ENCODE peak calls at places on chromosomes 13 and 19, in five cellular contexts. L is A549, F is GM12878, Q is SK-N-SH, W is HepG2. T is an unnamed sample.

GRCh38 chr19:6044056-6044805 is 66.1 kb downstream of the RFX2 start:
- DNase-seq in F (no peak), W (no peak), Q (no peak), L (no peak), T (no peak)

GRCh38 chr13:79810671-79811070 is 329.7 kb downstream of the NDFIP2 start:
- DNase-seq in Q (no peak), L (peak), W (no peak), F (no peak), T (peak)

GRCh38 chr19:44653977-44654784 is 10.5 kb downstream of the PVR start:
- DNase-seq in L (peak), F (peak), W (peak), Q (no peak), T (peak)

GRCh38 chr19:1871630-1872029 is 8.3 kb upstream of the KLF16 start:
- DNase-seq in L (no peak), F (no peak), Q (no peak), W (no peak), T (no peak)

GRCh38 chr13:99626461-99627082 is 125.3 kb downstream of the TM9SF2 start:
- DNase-seq in W (no peak), L (no peak), Q (no peak), F (no peak), T (peak)

GRCh38 chr13:73173160-73173905 is 114.5 kb downstream of the KLF5 start:
- DNase-seq in W (no peak), L (no peak), F (no peak), Q (no peak), T (no peak)

GRCh38 chr19:28710278-28710677 is 502.7 kb downstream of the UQCRFS1 start:
- DNase-seq in F (peak), W (peak), L (peak), Q (peak), T (peak)

GRCh38 chr13:33751151-33751550 is 66.8 kb upstream of the RFC3 start:
- DNase-seq in L (no peak), Q (no peak), W (no peak), F (no peak), T (peak)

GRCh38 chr19:38229585-38230073 is 5.6 kb upstream of the DPF1 start:
- DNase-seq in L (peak), Q (peak), W (peak), F (no peak), T (peak)

GRCh38 chr13:51148952-51149573 is 38.0 kb upstream of the C13orf42 start:
- DNase-seq in W (no peak), F (no peak), L (no peak), Q (peak), T (peak)

GRCh38 chr19:12065100-12065538 is 588 bp downstream of the ZNF844 start:
- DNase-seq in F (no peak), Q (no peak), L (no peak), W (no peak), T (peak)

GRCh38 chr19:3868770-3869456 is at the start of gene ZFR2:
- DNase-seq in W (no peak), Q (peak), F (no peak), L (no peak), T (no peak)

GRCh38 chr19:15788594-15789270 is 1.3 kb downstream of the OR10H5 start:
- DNase-seq in F (no peak), W (peak), Q (no peak), L (no peak), T (no peak)

GRCh38 chr13:113153810-113154748 is 4.4 kb upstream of the PROZ start:
- DNase-seq in W (peak), F (peak), Q (peak), L (peak), T (peak)

GRCh38 chr19:36060430-36060829 is 5.7 kb downstream of the WDR62 start:
- DNase-seq in F (no peak), Q (peak), L (peak), W (no peak), T (peak)

GRCh38 chr13:112959701-112960542 is 9.1 kb upstream of the MCF2L start:
- DNase-seq in F (no peak), Q (no peak), W (no peak), L (no peak), T (no peak)

GRCh38 chr19:46760363-46760762 is 14.1 kb upstream of the STRN4 start:
- DNase-seq in F (no peak), W (no peak), L (no peak), Q (no peak), T (no peak)

GRCh38 chr13:97766749-97767148 is 186.7 kb upstream of the IPO5 start:
- DNase-seq in W (no peak), F (no peak), Q (no peak), L (no peak), T (no peak)

GRCh38 chr13:26133286-26133685 is 81.5 kb upstream of the SHISA2 start:
- DNase-seq in L (no peak), Q (no peak), F (no peak), W (no peak), T (no peak)

GRCh38 chr13:79445968-79446645 is 34.8 kb upstream of the NDFIP2 start:
- DNase-seq in L (no peak), W (no peak), F (no peak), Q (no peak), T (no peak)

GRCh38 chr13:57311009-57311586 is 144.1 kb downstream of the PRR20E start:
- DNase-seq in Q (no peak), L (no peak), F (no peak), W (no peak), T (no peak)

GRCh38 chr13:90824027-90824426 is 523.5 kb upstream of the MIR17HG start:
- DNase-seq in L (no peak), Q (no peak), W (no peak), F (no peak), T (no peak)

GRCh38 chr13:113623491-113624234 is 34.3 kb downstream of the ATP4B start:
- DNase-seq in F (no peak), L (no peak), W (no peak), Q (no peak), T (no peak)

GRCh38 chr13:108947551-108948030 is 318.2 kb downstream of the MYO16 start:
- DNase-seq in W (no peak), Q (no peak), L (no peak), F (no peak), T (peak)

GRCh38 chr19:55088543-55089265 is 13.0 kb downstream of the EPS8L1 start:
- DNase-seq in W (peak), L (peak), F (no peak), Q (peak), T (peak)

GRCh38 chr13:46812398-46812797 is 15.4 kb upstream of the ESD start:
- DNase-seq in F (no peak), W (no peak), L (no peak), Q (no peak), T (no peak)

GRCh38 chr19:50224986-50225747 is 21.7 kb downstream of the MYH14 start:
- DNase-seq in Q (no peak), W (no peak), L (no peak), F (no peak), T (no peak)

GRCh38 chr13:54210397-54211050 is 1181.9 kb downstream of the OLFM4 start:
- DNase-seq in L (no peak), Q (no peak), F (no peak), W (no peak), T (no peak)

GRCh38 chr13:38086013-38086412 is 216.4 kb upstream of the TRPC4 start:
- DNase-seq in Q (no peak), F (no peak), W (no peak), L (no peak), T (no peak)

GRCh38 chr13:113669871-113670341 is 2.9 kb downstream of the GRK1 start:
- DNase-seq in L (no peak), W (no peak), F (no peak), Q (no peak), T (no peak)

GRCh38 chr19:54696117-54696548 is 28.1 kb upstream of the KIR3DL3 start:
- DNase-seq in L (no peak), Q (no peak), W (no peak), F (no peak), T (no peak)

GRCh38 chr19:45145270-45146189 is 15.3 kb downstream of the NKPD1 start:
- DNase-seq in F (no peak), W (no peak), L (no peak), Q (no peak), T (no peak)

GRCh38 chr13:113853518-113854237 is 10.2 kb downstream of the GAS6 start:
- DNase-seq in F (no peak), L (no peak), Q (no peak), W (no peak), T (peak)

GRCh38 chr19:369876-370275 is 25.3 kb upstream of the MIER2 start:
- DNase-seq in F (no peak), L (no peak), W (no peak), Q (no peak), T (no peak)

GRCh38 chr19:1133471-1133929 is 29.7 kb downstream of the GPX4 start:
- DNase-seq in Q (peak), W (no peak), F (peak), L (peak), T (no peak)

GRCh38 chr19:45296365-45296764 is 26.3 kb downstream of the CKM start:
- DNase-seq in L (no peak), Q (no peak), W (no peak), F (no peak), T (no peak)

GRCh38 chr13:106768991-106769390 is 201.1 kb upstream of the ARGLU1 start:
- DNase-seq in W (no peak), L (no peak), Q (no peak), F (no peak), T (no peak)

GRCh38 chr13:86906458-86906857 is 764.7 kb upstream of the SLITRK5 start:
- DNase-seq in L (no peak), W (no peak), Q (no peak), F (no peak), T (peak)

GRCh38 chr19:30374791-30375650 is 2.8 kb downstream of the ZNF536 start:
- DNase-seq in Q (peak), W (no peak), L (no peak), F (no peak), T (no peak)
- TF ChIP-seq RAD21 in Q (no peak), W (no peak), L (no peak), F (no peak), T (no peak)

DNA sequence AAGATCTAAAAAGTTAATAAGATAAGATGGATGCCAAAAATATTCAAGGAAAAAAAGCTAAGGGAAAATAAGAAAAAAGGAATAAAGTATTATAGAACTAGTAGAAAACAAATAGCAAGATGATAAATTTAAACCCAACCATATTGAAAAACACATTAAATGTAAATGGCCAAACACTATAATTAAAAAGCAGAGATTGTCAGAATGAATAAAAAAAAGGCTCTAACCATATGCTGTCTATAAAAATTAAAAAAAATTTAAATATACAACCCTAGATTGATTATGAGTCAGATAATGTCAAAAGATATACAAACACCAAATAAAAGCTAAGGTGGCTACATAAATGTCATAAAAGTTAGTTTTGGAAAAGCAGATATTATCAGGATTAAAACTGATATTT is 617.5 kb upstream of the SGCG start:
- DNase-seq in W (no peak), F (no peak), Q (no peak), L (no peak), T (no peak)
- TF ChIP-seq RAD21 in W (no peak), F (no peak), Q (no peak), L (no peak), T (no peak)

DNA sequence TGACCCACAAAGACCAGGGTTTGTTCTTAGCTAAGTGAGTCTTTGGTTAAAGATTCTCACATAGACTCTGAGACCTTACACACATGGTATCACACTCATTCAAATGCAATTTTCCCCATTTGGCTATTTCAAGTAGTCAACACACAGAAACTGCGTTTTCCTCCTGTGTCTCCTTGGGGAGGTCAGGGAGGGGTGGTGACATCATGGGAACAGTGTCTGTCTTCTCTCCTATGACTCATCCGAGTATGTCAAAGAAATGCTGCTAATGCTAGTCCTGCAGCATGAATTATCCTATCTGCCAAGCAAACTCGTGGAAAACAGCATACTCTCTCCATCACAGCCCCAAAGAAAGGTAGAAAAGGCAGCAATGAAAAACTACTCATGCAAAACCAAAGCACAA is 100.2 kb downstream of the ENOX1 start:
- DNase-seq in F (no peak), Q (peak), W (peak), L (peak), T (peak)
- TF ChIP-seq RAD21 in F (no peak), Q (no peak), W (no peak), L (no peak), T (no peak)

GRCh38 chr13:32105653-32106313 is 74.2 kb downstream of the FRY start:
- DNase-seq in L (no peak), W (no peak), Q (no peak), F (no peak), T (no peak)

DNA sequence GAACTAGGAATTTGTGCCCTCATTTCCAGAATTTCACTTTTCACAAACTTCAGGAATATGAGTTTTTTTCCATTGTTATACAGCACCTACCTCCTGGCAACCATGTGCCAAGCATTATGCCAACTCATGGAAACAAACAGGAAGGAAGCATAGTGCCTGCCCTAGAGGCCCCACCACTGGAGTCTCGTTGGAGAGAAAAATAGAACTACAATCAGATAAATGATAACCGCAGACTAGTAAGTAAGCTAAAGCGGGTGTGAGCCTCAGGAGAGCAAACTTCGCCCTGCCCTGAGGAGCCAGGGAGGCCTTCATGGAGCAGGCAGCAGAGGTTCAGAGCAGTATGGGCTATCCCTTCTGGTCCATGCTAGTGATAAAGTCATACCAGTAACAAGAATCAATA is 75.9 kb downstream of the FRY start:
- DNase-seq in Q (no peak), L (no peak), W (no peak), F (no peak), T (no peak)
- TF ChIP-seq RAD21 in Q (no peak), L (no peak), W (no peak), F (no peak), T (no peak)

DNA sequence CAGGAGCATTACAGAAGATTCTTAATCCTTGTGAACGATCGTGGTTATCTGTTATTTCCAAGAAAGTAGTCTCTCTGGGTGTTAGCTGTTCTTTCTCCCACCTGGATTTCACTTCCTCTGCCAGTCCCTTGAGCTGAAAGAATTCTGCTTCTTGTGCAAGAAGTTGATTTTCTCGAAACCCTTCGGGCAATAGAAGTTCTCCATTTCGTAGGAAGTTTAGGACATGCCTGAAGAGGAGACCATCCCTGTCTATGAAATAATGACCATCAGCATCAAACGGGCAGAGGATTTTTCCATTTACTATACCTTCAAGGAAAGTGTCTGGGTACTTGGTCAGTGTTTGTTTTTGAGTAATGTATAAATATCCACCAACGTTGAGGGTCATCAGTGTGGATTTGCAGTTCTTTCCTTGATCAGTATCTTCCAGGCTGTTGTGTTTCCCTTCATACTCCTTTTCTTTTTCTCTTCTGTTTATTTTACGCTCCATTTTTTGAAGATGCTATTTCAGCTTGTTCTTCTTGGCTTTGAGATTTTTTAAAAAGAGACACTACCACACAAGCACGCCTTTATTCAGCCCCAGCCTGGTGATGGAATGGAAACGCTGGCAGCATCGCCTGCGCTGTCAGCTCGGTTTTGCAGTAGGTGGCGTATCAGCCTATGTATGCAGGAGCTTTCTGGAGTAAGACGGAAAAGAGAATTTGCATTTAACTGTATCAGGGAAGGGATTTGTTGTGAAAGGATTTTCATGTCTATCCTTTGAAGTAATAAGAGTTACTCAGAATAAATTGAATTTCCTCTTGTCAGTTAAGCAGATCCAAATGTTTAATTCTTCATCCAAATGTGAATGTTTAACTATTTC is 6.5 kb downstream of the KCTD4 start:
- DNase-seq in W (no peak), Q (no peak), F (no peak), L (no peak), T (peak)
- TF ChIP-seq RAD21 in W (no peak), Q (peak), F (no peak), L (peak), T (peak)

GRCh38 chr19:48296963-48297734 is 27.3 kb downstream of the ZNF114 start:
- DNase-seq in F (no peak), W (no peak), L (no peak), Q (no peak), T (no peak)

GRCh38 chr19:48295458-48295857 is 25.6 kb downstream of the ZNF114 start:
- DNase-seq in L (no peak), Q (no peak), F (no peak), W (peak), T (no peak)

GRCh38 chr19:48290341-48290922 is 20.6 kb downstream of the ZNF114 start:
- DNase-seq in W (no peak), Q (peak), F (no peak), L (peak), T (peak)

GRCh38 chr19:48290923-48291700 is 21.2 kb downstream of the ZNF114 start:
- DNase-seq in W (no peak), Q (peak), F (no peak), L (peak), T (peak)

GRCh38 chr19:48292798-48293197 is 22.9 kb downstream of the ZNF114 start:
- DNase-seq in W (no peak), Q (no peak), L (no peak), F (no peak), T (peak)
- TF ChIP-seq RAD21 in W (no peak), Q (no peak), L (no peak), F (no peak), T (no peak)

DNA sequence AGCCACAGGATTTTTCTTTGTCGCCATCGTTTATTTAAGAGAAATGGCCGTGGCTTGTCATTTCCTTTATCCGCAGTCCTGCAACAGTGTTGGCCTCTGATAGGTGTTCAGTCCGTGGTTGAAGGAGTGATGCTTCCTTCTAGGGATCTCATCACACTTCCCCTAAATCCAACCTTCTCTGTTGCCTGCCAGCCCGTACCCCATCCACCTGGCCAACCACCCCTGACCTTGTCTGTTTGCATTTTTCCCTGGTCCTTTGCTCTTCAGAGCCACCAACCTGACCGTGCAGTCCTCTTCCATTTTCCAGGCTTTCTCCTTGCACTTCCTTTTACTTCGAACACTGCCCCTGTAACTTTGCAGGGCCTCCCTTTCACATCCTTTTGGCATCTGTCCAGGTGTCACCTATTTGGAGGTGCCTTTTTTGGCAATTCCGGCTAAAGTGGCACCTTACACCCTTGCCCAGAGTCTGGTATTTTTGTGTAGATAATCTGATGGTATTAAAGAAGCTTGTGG is 684 bp downstream of the ZNF460 start:
- DNase-seq in W (no peak), Q (peak), F (no peak), L (peak), T (no peak)
- TF ChIP-seq RAD21 in W (no peak), Q (no peak), F (no peak), L (no peak), T (no peak)

GRCh38 chr13:71864981-71865857 is 1.8 kb downstream of the DACH1 start:
- DNase-seq in Q (peak), F (no peak), L (no peak), W (no peak), T (no peak)
- TF ChIP-seq RAD21 in Q (peak), F (no peak), L (no peak), W (no peak), T (no peak)